ENCODE peak calls at places on chromosome 20, in six cellular contexts. One of them, this sample, is unnamed.

GRCh38 chr20:42747765-42748411 is 441.8 kb downstream of the PTPRT start:
- DNase-seq in suprapubic skin: no peak
- DNase-seq in K562: no peak
- DNase-seq in upper lobe of left lung: no peak
- DNase-seq in sigmoid colon: no peak
- DNase-seq in A549: no peak
- DNase-seq in this sample: no peak

GRCh38 chr20:42483694-42484303 is 705.9 kb downstream of the PTPRT start:
- DNase-seq in suprapubic skin: no peak
- DNase-seq in K562: peak; percentile 71
- DNase-seq in upper lobe of left lung: peak; percentile 23
- DNase-seq in sigmoid colon: no peak
- DNase-seq in A549: peak; percentile 30
- DNase-seq in this sample: peak; percentile 14

GRCh38 chr20:12243327-12243726 is 325.6 kb downstream of the BTBD3 start:
- DNase-seq in suprapubic skin: no peak
- DNase-seq in K562: no peak
- DNase-seq in upper lobe of left lung: peak; percentile 66
- DNase-seq in sigmoid colon: no peak
- DNase-seq in A549: no peak
- DNase-seq in this sample: no peak

GRCh38 chr20:32966881-32967781 is 37.1 kb downstream of the SUN5 start:
- DNase-seq in suprapubic skin: peak; percentile 33
- DNase-seq in K562: no peak
- DNase-seq in upper lobe of left lung: no peak
- DNase-seq in sigmoid colon: peak; percentile 26
- DNase-seq in A549: no peak
- DNase-seq in this sample: peak; percentile 27

GRCh38 chr20:57451356-57451755 is 60.2 kb downstream of the RBM38 start:
- DNase-seq in suprapubic skin: no peak
- DNase-seq in K562: no peak
- DNase-seq in upper lobe of left lung: no peak
- DNase-seq in sigmoid colon: no peak
- DNase-seq in A549: no peak
- DNase-seq in this sample: no peak

GRCh38 chr20:19976595-19977372 is 40.4 kb upstream of the NAA20 start:
- DNase-seq in suprapubic skin: no peak
- DNase-seq in K562: no peak
- DNase-seq in upper lobe of left lung: peak; percentile 84
- DNase-seq in sigmoid colon: peak; percentile 84
- DNase-seq in A549: peak; percentile 86
- DNase-seq in this sample: no peak

GRCh38 chr20:2219481-2220006 is 76.3 kb upstream of the TGM3 start:
- DNase-seq in suprapubic skin: no peak
- DNase-seq in K562: no peak
- DNase-seq in upper lobe of left lung: no peak
- DNase-seq in sigmoid colon: no peak
- DNase-seq in A549: peak; percentile 14
- DNase-seq in this sample: no peak

GRCh38 chr20:58651823-58652605 is 931 bp downstream of the STX16 start:
- DNase-seq in suprapubic skin: no peak
- DNase-seq in K562: peak; percentile 77
- DNase-seq in upper lobe of left lung: peak; percentile 75
- DNase-seq in sigmoid colon: peak; percentile 71
- DNase-seq in A549: peak; percentile 48
- DNase-seq in this sample: peak; percentile 74

GRCh38 chr20:2470432-2471193 is at the start of gene SNRPB:
- DNase-seq in suprapubic skin: peak; percentile 99
- DNase-seq in K562: peak; percentile 87
- DNase-seq in upper lobe of left lung: peak; percentile 98
- DNase-seq in sigmoid colon: peak; percentile 99
- DNase-seq in A549: peak; percentile 100
- DNase-seq in this sample: peak; percentile 98

GRCh38 chr20:21364413-21364812 is 32.9 kb downstream of the NKX2-4 start:
- DNase-seq in suprapubic skin: no peak
- DNase-seq in K562: no peak
- DNase-seq in upper lobe of left lung: no peak
- DNase-seq in sigmoid colon: no peak
- DNase-seq in A549: no peak
- DNase-seq in this sample: no peak

GRCh38 chr20:13111249-13111911 is 102.6 kb downstream of the SPTLC3 start:
- DNase-seq in suprapubic skin: no peak
- DNase-seq in K562: no peak
- DNase-seq in upper lobe of left lung: no peak
- DNase-seq in sigmoid colon: no peak
- DNase-seq in A549: no peak
- DNase-seq in this sample: no peak

GRCh38 chr20:45909817-45910669 is 1.9 kb downstream of the PLTP start:
- DNase-seq in suprapubic skin: no peak
- DNase-seq in K562: peak; percentile 14
- DNase-seq in upper lobe of left lung: peak; percentile 28
- DNase-seq in sigmoid colon: no peak
- DNase-seq in A549: no peak
- DNase-seq in this sample: no peak
- TF ChIP-seq EP300 in suprapubic skin: no peak
- TF ChIP-seq EP300 in K562: no peak
- TF ChIP-seq EP300 in upper lobe of left lung: no peak
- TF ChIP-seq EP300 in sigmoid colon: no peak
- TF ChIP-seq EP300 in A549: no peak
- TF ChIP-seq EP300 in this sample: no peak

GRCh38 chr20:51423810-51424209 is 118.7 kb downstream of the NFATC2 start:
- DNase-seq in suprapubic skin: no peak
- DNase-seq in K562: no peak
- DNase-seq in upper lobe of left lung: no peak
- DNase-seq in sigmoid colon: no peak
- DNase-seq in A549: no peak
- DNase-seq in this sample: no peak
- H3K4me1 ChIP-seq in suprapubic skin: no peaks in the 10 kb centered on the region
- H3K4me1 ChIP-seq in K562: peaks cover 5% of the 10 kb centered on the region
- H3K4me1 ChIP-seq in upper lobe of left lung: peaks cover 10% of the 10 kb centered on the region
- H3K4me1 ChIP-seq in sigmoid colon: no peaks in the 10 kb centered on the region
- H3K4me1 ChIP-seq in A549: no peaks in the 10 kb centered on the region
- H3K4me1 ChIP-seq in this sample: peaks cover 16% of the 10 kb centered on the region

GRCh38 chr20:63517376-63518309 is 2.9 kb upstream of the PPDPF start:
- DNase-seq in suprapubic skin: no peak
- DNase-seq in K562: no peak
- DNase-seq in upper lobe of left lung: no peak
- DNase-seq in sigmoid colon: no peak
- DNase-seq in A549: no peak
- DNase-seq in this sample: no peak
- H3K4me3 ChIP-seq in suprapubic skin: no peak overlapping the region
- H3K4me3 ChIP-seq in K562: no peak overlapping the region
- H3K4me3 ChIP-seq in upper lobe of left lung: no peak overlapping the region
- H3K4me3 ChIP-seq in sigmoid colon: no peak overlapping the region
- H3K4me3 ChIP-seq in A549: no peak overlapping the region
- H3K4me3 ChIP-seq in this sample: no peak overlapping the region

DNA sequence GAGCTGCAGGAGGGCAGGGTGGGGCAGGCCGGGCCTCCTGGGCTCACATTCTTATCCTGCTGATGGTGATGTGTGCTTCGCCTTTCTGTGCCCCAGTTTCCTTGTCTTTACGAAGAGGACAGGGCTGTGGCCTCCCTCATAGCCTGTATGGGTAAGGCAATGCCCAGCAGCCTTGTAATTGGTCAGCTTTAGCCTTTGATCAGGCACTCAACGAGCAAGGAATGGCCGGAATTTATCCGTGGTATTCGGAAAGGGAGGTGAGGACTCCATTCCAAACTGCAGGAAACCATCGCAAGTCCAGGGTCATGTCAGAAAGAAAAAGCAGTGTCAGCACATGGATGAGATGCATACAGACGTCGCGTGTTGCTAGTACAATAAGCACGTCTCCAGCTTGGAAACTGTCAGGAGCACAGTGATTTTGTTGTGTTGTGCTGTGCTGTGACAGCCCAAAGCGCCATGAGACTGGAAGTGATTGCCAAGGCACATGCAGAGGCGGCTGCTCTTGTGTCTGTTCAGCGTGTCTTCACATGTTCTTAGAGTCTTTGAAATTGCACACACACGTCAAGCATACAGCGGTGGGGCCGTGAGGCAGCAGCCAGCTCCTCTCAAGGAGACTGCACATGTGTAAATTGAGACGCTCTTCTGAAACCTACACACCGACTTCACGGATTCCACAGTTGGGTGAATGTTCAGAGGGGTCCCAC is 6.1 kb downstream of the SS18L1 start:
- DNase-seq in suprapubic skin: no peak
- DNase-seq in K562: no peak
- DNase-seq in upper lobe of left lung: no peak
- DNase-seq in sigmoid colon: no peak
- DNase-seq in A549: no peak
- DNase-seq in this sample: no peak
- TF ChIP-seq EP300 in suprapubic skin: no peak
- TF ChIP-seq EP300 in K562: no peak
- TF ChIP-seq EP300 in upper lobe of left lung: no peak
- TF ChIP-seq EP300 in sigmoid colon: no peak
- TF ChIP-seq EP300 in A549: no peak
- TF ChIP-seq EP300 in this sample: no peak

DNA sequence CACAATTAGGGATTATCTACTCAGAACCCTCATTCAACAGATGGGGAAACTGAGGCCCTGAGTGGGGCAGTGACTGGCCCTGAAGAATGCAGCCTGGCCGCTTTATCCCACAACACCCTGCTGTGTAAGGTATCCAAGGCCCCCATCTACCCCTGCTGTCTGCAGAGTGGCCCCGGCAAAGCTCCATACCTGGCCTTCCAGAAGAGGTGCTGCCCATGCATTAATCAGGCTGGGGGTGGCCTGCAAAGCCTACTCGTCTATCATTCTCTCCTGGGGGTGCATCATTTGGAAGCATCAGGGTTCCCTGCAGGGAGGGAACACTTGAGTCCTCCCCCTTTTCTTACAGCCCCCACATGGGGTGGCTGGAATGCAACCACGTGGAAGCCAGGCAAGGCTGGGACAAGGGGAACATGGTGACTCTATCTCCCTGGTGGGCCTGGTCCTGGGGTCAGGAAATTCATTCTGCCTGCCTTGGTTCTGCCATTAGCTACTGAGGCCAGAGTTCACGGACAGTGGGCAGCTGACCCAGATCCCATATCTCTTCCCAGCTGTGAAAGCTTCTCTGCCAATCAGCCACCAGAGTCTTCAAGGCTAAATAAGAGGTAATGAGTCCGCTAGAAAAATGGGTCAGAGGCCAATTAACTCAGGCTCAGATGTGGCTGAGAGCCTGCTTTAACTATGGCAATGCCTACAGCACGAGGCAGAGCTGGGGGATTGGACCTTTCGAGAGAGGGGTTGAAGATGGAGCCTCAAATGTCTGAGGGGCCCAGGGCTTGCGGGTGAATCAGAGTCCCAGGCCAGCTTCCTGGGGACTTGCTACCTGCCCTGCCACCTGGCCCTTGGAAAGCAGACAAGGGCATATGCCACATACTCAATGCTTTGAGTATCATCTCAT is 72.3 kb upstream of the TOX2 start:
- DNase-seq in suprapubic skin: no peak
- DNase-seq in K562: no peak
- DNase-seq in upper lobe of left lung: peak; percentile 12
- DNase-seq in sigmoid colon: peak; percentile 48
- DNase-seq in A549: no peak
- DNase-seq in this sample: no peak
- H3K4me1 ChIP-seq in suprapubic skin: peaks cover 9% of the 10 kb centered on the region
- H3K4me1 ChIP-seq in K562: no peaks in the 10 kb centered on the region
- H3K4me1 ChIP-seq in upper lobe of left lung: peaks cover 12% of the 10 kb centered on the region
- H3K4me1 ChIP-seq in sigmoid colon: no peaks in the 10 kb centered on the region
- H3K4me1 ChIP-seq in A549: peaks cover 33% of the 10 kb centered on the region
- H3K4me1 ChIP-seq in this sample: no peaks in the 10 kb centered on the region

GRCh38 chr20:54085425-54085824 is 15.0 kb upstream of the BCAS1 start:
- DNase-seq in suprapubic skin: no peak
- DNase-seq in K562: no peak
- DNase-seq in upper lobe of left lung: no peak
- DNase-seq in sigmoid colon: no peak
- DNase-seq in A549: no peak
- DNase-seq in this sample: no peak
- H3K4me3 ChIP-seq in suprapubic skin: no peak overlapping the region
- H3K4me3 ChIP-seq in K562: no peak overlapping the region
- H3K4me3 ChIP-seq in upper lobe of left lung: no peak overlapping the region
- H3K4me3 ChIP-seq in sigmoid colon: no peak overlapping the region
- H3K4me3 ChIP-seq in A549: no peak overlapping the region
- H3K4me3 ChIP-seq in this sample: no peak overlapping the region

This sample was measured in transverse colon.